ENCODE peak calls at places on chromosomes 7 and 10, in ten cellular contexts. Y is upper lobe of right lung, A is gastrocnemius medialis, J is neural progenitor cell, R is uterus, H is NB4, B is brain microvascular endothelial cell, X is nephron progenitor cell, V is heart left ventricle, G is astrocyte. P is an unnamed sample.

GRCh38 chr10:61758440-61758839 is 95.7 kb downstream of the CABCOCO1 start:
- DNase-seq in Y (no peak), A (no peak), J (no peak), R (no peak), H (no peak), B (no peak), X (no peak), V (no peak), G (peak; percentile 69), P (no peak)

GRCh38 chr7:112129655-112130323 is 76.4 kb downstream of the DOCK4 start:
- DNase-seq in Y (no peak), A (peak; percentile 40), J (no peak), R (peak; percentile 25), H (no peak), B (no peak), X (no peak), V (peak; percentile 51), G (no peak), P (no peak)

GRCh38 chr7:100515072-100515532 is 23.9 kb upstream of the AGFG2 start:
- DNase-seq in Y (no peak), A (no peak), J (no peak), R (no peak), H (no peak), B (peak; percentile 17), X (no peak), V (no peak), G (peak; percentile 47), P (no peak)

GRCh38 chr10:405648-406047 is 270.4 kb downstream of the ZMYND11 start:
- DNase-seq in Y (no peak), A (no peak), J (peak; percentile 35), R (no peak), H (no peak), B (no peak), X (no peak), V (no peak), G (no peak), P (no peak)

GRCh38 chr7:129840757-129841156 is 112.0 kb downstream of the UBE2H start:
- DNase-seq in Y (no peak), A (no peak), J (no peak), R (no peak), H (peak; percentile 62), B (no peak), X (no peak), V (no peak), G (peak; percentile 90), P (no peak)

GRCh38 chr7:32661929-32662328 is 166.6 kb downstream of the AVL9 start:
- DNase-seq in Y (no peak), A (no peak), J (no peak), R (no peak), H (no peak), B (no peak), X (no peak), V (no peak), G (no peak), P (no peak)

GRCh38 chr7:148419856-148420508 is 170.6 kb upstream of the C7orf33 start:
- DNase-seq in Y (no peak), A (no peak), J (no peak), R (no peak), H (no peak), B (no peak), X (no peak), V (no peak), G (no peak), P (peak; percentile 40)

GRCh38 chr10:120600871-120601644 is 144.0 kb downstream of the PLPP4 start:
- DNase-seq in Y (no peak), A (no peak), J (peak; percentile 66), R (no peak), H (peak; percentile 22), B (no peak), X (peak; percentile 53), V (no peak), G (peak; percentile 34), P (peak; percentile 15)

GRCh38 chr10:110584006-110584405 is 16.5 kb downstream of the SMC3 start:
- DNase-seq in Y (no peak), A (no peak), J (no peak), R (no peak), H (no peak), B (no peak), X (no peak), V (no peak), G (no peak), P (no peak)

GRCh38 chr7:12456506-12456905 is 52.8 kb upstream of the VWDE start:
- DNase-seq in Y (no peak), A (no peak), J (no peak), R (no peak), H (no peak), B (no peak), X (no peak), V (no peak), G (peak; percentile 11), P (no peak)

GRCh38 chr10:92810934-92811532 is 37.3 kb upstream of the EXOC6 start:
- DNase-seq in Y (no peak), A (no peak), J (peak; percentile 37), R (no peak), H (no peak), B (no peak), X (no peak), V (no peak), G (no peak), P (peak; percentile 62)

GRCh38 chr7:26658080-26658697 is 206.2 kb downstream of the SKAP2 start:
- DNase-seq in Y (no peak), A (no peak), J (peak; percentile 86), R (no peak), H (peak; percentile 28), B (no peak), X (no peak), V (no peak), G (no peak), P (no peak)

GRCh38 chr7:69439040-69439439 is 159.2 kb upstream of the AUTS2 start:
- DNase-seq in Y (no peak), A (no peak), J (no peak), R (peak; percentile 21), H (no peak), B (no peak), X (no peak), V (no peak), G (no peak), P (no peak)

GRCh38 chr10:85596389-85596788 is 770.2 kb downstream of the GRID1 start:
- DNase-seq in Y (no peak), A (no peak), J (no peak), R (no peak), H (no peak), B (no peak), X (no peak), V (no peak), G (no peak), P (no peak)

GRCh38 chr7:134357486-134357885 is 40.8 kb upstream of the SLC35B4 start:
- DNase-seq in Y (no peak), A (no peak), J (no peak), R (no peak), H (no peak), B (no peak), X (no peak), V (no peak), G (no peak), P (no peak)
- TF ChIP-seq CTCF in Y (no peak), A (no peak), J (no peak), R (no peak), H (peak; percentile 5), B (no peak), X (no peak), V (no peak), G (no peak), P (no peak)

GRCh38 chr10:88733215-88733614 is 26.6 kb upstream of the LIPN start:
- DNase-seq in Y (no peak), A (no peak), J (no peak), R (no peak), H (no peak), B (no peak), X (no peak), V (no peak), G (no peak), P (peak; percentile 42)

GRCh38 chr10:88730864-88731263 is 24.8 kb downstream of the LIPK start:
- DNase-seq in Y (no peak), A (no peak), J (no peak), R (no peak), H (no peak), B (no peak), X (no peak), V (no peak), G (no peak), P (no peak)

GRCh38 chr10:88731296-88731695 is 25.2 kb downstream of the LIPK start:
- DNase-seq in Y (peak; percentile 75), A (no peak), J (peak; percentile 29), R (no peak), H (no peak), B (no peak), X (no peak), V (no peak), G (no peak), P (peak; percentile 11)

GRCh38 chr10:88725798-88726197 is 19.7 kb downstream of the LIPK start:
- DNase-seq in Y (no peak), A (no peak), J (no peak), R (no peak), H (peak; percentile 43), B (no peak), X (no peak), V (no peak), G (no peak), P (no peak)

DNA sequence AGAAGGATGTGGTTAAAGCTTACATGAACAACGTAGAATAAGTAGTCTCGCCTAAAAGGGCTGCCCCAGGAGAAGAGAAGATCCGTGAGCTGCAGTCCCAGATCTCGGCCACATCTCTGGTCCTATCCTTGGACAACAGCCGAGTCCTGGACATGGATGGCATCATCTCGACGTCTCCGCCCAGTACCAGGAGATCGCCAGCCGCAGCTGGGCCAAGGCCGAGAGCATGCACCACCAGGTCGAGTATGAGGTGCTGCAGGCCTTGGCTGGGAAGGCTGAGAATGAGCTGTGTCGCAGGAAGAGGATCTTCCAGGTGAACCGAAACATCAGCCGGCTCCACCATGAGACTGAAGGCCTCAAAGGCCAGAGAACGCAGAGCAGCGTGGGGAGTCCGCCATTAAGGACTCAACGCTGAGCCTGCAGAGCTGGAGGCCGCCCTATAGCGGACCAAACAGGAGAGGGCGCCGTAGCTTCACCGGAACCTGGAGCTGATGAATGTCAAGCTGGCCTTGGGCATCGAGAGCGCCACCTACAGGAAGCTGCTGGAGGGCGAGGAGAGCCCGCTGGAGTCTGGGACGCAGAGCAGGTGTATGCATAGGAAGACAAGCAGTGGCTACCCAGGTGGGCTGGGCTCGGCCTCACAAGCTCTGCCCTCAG is 22.2 kb downstream of the LIPK start:
- DNase-seq in Y (peak; percentile 68), A (no peak), J (peak; percentile 81), R (no peak), H (peak; percentile 80), B (no peak), X (peak; percentile 29), V (peak; percentile 57), G (no peak), P (peak; percentile 49)
- TF ChIP-seq CTCF in Y (peak; percentile 16), A (no peak), J (peak; percentile 76), R (no peak), H (peak; percentile 83), B (peak; percentile 60), X (peak; percentile 31), V (no peak), G (no peak), P (peak; percentile 54)

GRCh38 chr10:119364941-119365340 is 157.6 kb downstream of the GRK5 start:
- DNase-seq in Y (no peak), A (no peak), J (no peak), R (no peak), H (no peak), B (no peak), X (no peak), V (no peak), G (peak; percentile 59), P (no peak)
- TF ChIP-seq CTCF in Y (no peak), A (no peak), J (no peak), R (no peak), H (no peak), B (peak; percentile 36), X (no peak), V (no peak), G (peak; percentile 21), P (no peak)

GRCh38 chr7:36880108-36880507 is 155.8 kb upstream of the AOAH start:
- DNase-seq in Y (no peak), A (no peak), J (no peak), R (no peak), H (peak; percentile 35), B (no peak), X (no peak), V (no peak), G (no peak), P (no peak)
- TF ChIP-seq CTCF in Y (no peak), A (no peak), J (no peak), R (no peak), H (peak; percentile 16), B (no peak), X (no peak), V (no peak), G (no peak), P (no peak)